ENCODE peak calls at places on chromosomes 16 and 17, in seven cellular contexts. One of them, this sample, is unnamed.

GRCh38 chr16:4777339-4778049 is 10.5 kb upstream of the ZNF500 start:
- DNase-seq in PC-3: no peak
- DNase-seq in MM.1S: no peak
- DNase-seq in GM23248: no peak
- DNase-seq in SK-N-SH: no peak
- DNase-seq in HCT116: no peak
- DNase-seq in neural progenitor cell: no peak
- DNase-seq in this sample: no peak

GRCh38 chr17:63946440-63947363 is 14.6 kb upstream of the CD79B start:
- DNase-seq in HCT116: peak
- DNase-seq in SK-N-SH: peak
- DNase-seq in GM23248: peak
- DNase-seq in PC-3: peak
- DNase-seq in neural progenitor cell: peak
- DNase-seq in MM.1S: peak
- DNase-seq in this sample: peak

GRCh38 chr17:39887078-39887477 is 19.1 kb downstream of the ZPBP2 start:
- DNase-seq in MM.1S: no peak
- DNase-seq in HCT116: no peak
- DNase-seq in SK-N-SH: no peak
- DNase-seq in GM23248: no peak
- DNase-seq in PC-3: no peak
- DNase-seq in neural progenitor cell: no peak
- DNase-seq in this sample: no peak

GRCh38 chr17:16924701-16925440 is 47.0 kb downstream of the TNFRSF13B start:
- DNase-seq in SK-N-SH: no peak
- DNase-seq in PC-3: no peak
- DNase-seq in GM23248: no peak
- DNase-seq in HCT116: no peak
- DNase-seq in MM.1S: no peak
- DNase-seq in neural progenitor cell: no peak
- DNase-seq in this sample: no peak

GRCh38 chr17:78990349-78991016 is 10.8 kb upstream of the LGALS3BP start:
- DNase-seq in PC-3: no peak
- DNase-seq in neural progenitor cell: no peak
- DNase-seq in GM23248: no peak
- DNase-seq in SK-N-SH: peak
- DNase-seq in HCT116: no peak
- DNase-seq in MM.1S: no peak
- DNase-seq in this sample: no peak

GRCh38 chr16:8928467-8928957 is 35.2 kb downstream of the USP7 start:
- DNase-seq in GM23248: peak
- DNase-seq in MM.1S: no peak
- DNase-seq in PC-3: no peak
- DNase-seq in SK-N-SH: no peak
- DNase-seq in HCT116: no peak
- DNase-seq in neural progenitor cell: no peak
- DNase-seq in this sample: no peak

GRCh38 chr17:59785091-59785799 is 77.8 kb downstream of the VMP1 start:
- DNase-seq in PC-3: peak
- DNase-seq in HCT116: no peak
- DNase-seq in neural progenitor cell: no peak
- DNase-seq in SK-N-SH: no peak
- DNase-seq in MM.1S: no peak
- DNase-seq in GM23248: peak
- DNase-seq in this sample: no peak

GRCh38 chr17:81083125-81083765 is 48.3 kb downstream of the BAIAP2 start:
- DNase-seq in GM23248: no peak
- DNase-seq in MM.1S: no peak
- DNase-seq in PC-3: no peak
- DNase-seq in neural progenitor cell: no peak
- DNase-seq in SK-N-SH: peak
- DNase-seq in HCT116: no peak
- DNase-seq in this sample: no peak

GRCh38 chr17:19336938-19337711 is 25.4 kb downstream of the B9D1 start:
- DNase-seq in HCT116: no peak
- DNase-seq in GM23248: no peak
- DNase-seq in SK-N-SH: no peak
- DNase-seq in PC-3: no peak
- DNase-seq in MM.1S: no peak
- DNase-seq in neural progenitor cell: peak
- DNase-seq in this sample: no peak

GRCh38 chr16:30659507-30660423 is 1.5 kb downstream of the FBRS start:
- DNase-seq in neural progenitor cell: peak
- DNase-seq in GM23248: peak
- DNase-seq in PC-3: no peak
- DNase-seq in HCT116: no peak
- DNase-seq in MM.1S: peak
- DNase-seq in SK-N-SH: peak
- DNase-seq in this sample: peak

GRCh38 chr17:83202002-83203000 is 122.9 kb downstream of the METRNL start:
- DNase-seq in PC-3: no peak
- DNase-seq in MM.1S: no peak
- DNase-seq in neural progenitor cell: no peak
- DNase-seq in HCT116: no peak
- DNase-seq in GM23248: peak
- DNase-seq in SK-N-SH: no peak
- DNase-seq in this sample: no peak

GRCh38 chr17:20987511-20987910 is 55.3 kb downstream of the USP22 start:
- DNase-seq in GM23248: no peak
- DNase-seq in HCT116: no peak
- DNase-seq in SK-N-SH: no peak
- DNase-seq in PC-3: no peak
- DNase-seq in MM.1S: no peak
- DNase-seq in neural progenitor cell: no peak
- DNase-seq in this sample: no peak

GRCh38 chr17:38747385-38748328 is 479 bp downstream of the PCGF2 start:
- DNase-seq in HCT116: no peak
- DNase-seq in SK-N-SH: peak
- DNase-seq in neural progenitor cell: peak
- DNase-seq in PC-3: no peak
- DNase-seq in MM.1S: no peak
- DNase-seq in GM23248: peak
- DNase-seq in this sample: peak

GRCh38 chr17:64212122-64212521 is 50.9 kb downstream of the TEX2 start:
- DNase-seq in SK-N-SH: no peak
- DNase-seq in HCT116: no peak
- DNase-seq in PC-3: no peak
- DNase-seq in MM.1S: no peak
- DNase-seq in GM23248: peak
- DNase-seq in neural progenitor cell: no peak
- DNase-seq in this sample: no peak

GRCh38 chr17:64401244-64401860 is 10.7 kb upstream of the PECAM1 start:
- DNase-seq in neural progenitor cell: no peak
- DNase-seq in MM.1S: no peak
- DNase-seq in GM23248: no peak
- DNase-seq in PC-3: no peak
- DNase-seq in HCT116: no peak
- DNase-seq in SK-N-SH: no peak
- DNase-seq in this sample: no peak

GRCh38 chr16:22191966-22192260 is 14.2 kb upstream of the EEF2K start:
- DNase-seq in SK-N-SH: no peak
- DNase-seq in MM.1S: no peak
- DNase-seq in HCT116: no peak
- DNase-seq in GM23248: peak
- DNase-seq in PC-3: no peak
- DNase-seq in neural progenitor cell: no peak
- DNase-seq in this sample: peak

GRCh38 chr16:7268182-7268581 is 64.5 kb upstream of the RBFOX1 start:
- DNase-seq in MM.1S: no peak
- DNase-seq in neural progenitor cell: peak
- DNase-seq in HCT116: no peak
- DNase-seq in PC-3: peak
- DNase-seq in GM23248: peak
- DNase-seq in SK-N-SH: peak
- DNase-seq in this sample: peak

GRCh38 chr17:77892469-77893143 is 65.9 kb upstream of the TNRC6C start:
- DNase-seq in neural progenitor cell: peak
- DNase-seq in HCT116: peak
- DNase-seq in SK-N-SH: peak
- DNase-seq in PC-3: peak
- DNase-seq in GM23248: no peak
- DNase-seq in MM.1S: no peak
- DNase-seq in this sample: no peak

GRCh38 chr16:47037746-47038458 is 64.4 kb upstream of the DNAJA2 start:
- DNase-seq in PC-3: peak
- DNase-seq in MM.1S: peak
- DNase-seq in neural progenitor cell: peak
- DNase-seq in GM23248: peak
- DNase-seq in SK-N-SH: peak
- DNase-seq in HCT116: peak
- DNase-seq in this sample: peak

GRCh38 chr17:4173771-4174170 is 30.8 kb downstream of the CYB5D2 start:
- DNase-seq in neural progenitor cell: no peak
- DNase-seq in SK-N-SH: no peak
- DNase-seq in MM.1S: no peak
- DNase-seq in PC-3: no peak
- DNase-seq in GM23248: no peak
- DNase-seq in HCT116: no peak
- DNase-seq in this sample: no peak

GRCh38 chr17:3603119-3603869 is 5.9 kb downstream of the TRPV1 start:
- DNase-seq in GM23248: peak
- DNase-seq in HCT116: no peak
- DNase-seq in neural progenitor cell: no peak
- DNase-seq in SK-N-SH: no peak
- DNase-seq in PC-3: peak
- DNase-seq in MM.1S: no peak
- DNase-seq in this sample: no peak

GRCh38 chr17:36918260-36918691 is 19.0 kb upstream of the LHX1 start:
- DNase-seq in MM.1S: no peak
- DNase-seq in PC-3: no peak
- DNase-seq in neural progenitor cell: peak
- DNase-seq in SK-N-SH: no peak
- DNase-seq in GM23248: peak
- DNase-seq in HCT116: peak
- DNase-seq in this sample: no peak

GRCh38 chr16:27189335-27189972 is 13.9 kb upstream of the KDM8 start:
- DNase-seq in HCT116: no peak
- DNase-seq in PC-3: no peak
- DNase-seq in GM23248: no peak
- DNase-seq in MM.1S: peak
- DNase-seq in neural progenitor cell: peak
- DNase-seq in SK-N-SH: no peak
- DNase-seq in this sample: no peak

GRCh38 chr17:83180264-83180995 is 101.0 kb downstream of the METRNL start:
- DNase-seq in GM23248: no peak
- DNase-seq in neural progenitor cell: no peak
- DNase-seq in SK-N-SH: no peak
- DNase-seq in MM.1S: no peak
- DNase-seq in HCT116: no peak
- DNase-seq in PC-3: no peak
- DNase-seq in this sample: no peak

GRCh38 chr16:67405336-67405735 is 10.9 kb downstream of the ZDHHC1 start:
- DNase-seq in MM.1S: no peak
- DNase-seq in SK-N-SH: no peak
- DNase-seq in HCT116: no peak
- DNase-seq in PC-3: no peak
- DNase-seq in GM23248: no peak
- DNase-seq in neural progenitor cell: no peak
- DNase-seq in this sample: no peak

GRCh38 chr16:67407176-67407787 is 9.0 kb downstream of the ZDHHC1 start:
- DNase-seq in neural progenitor cell: no peak
- DNase-seq in SK-N-SH: peak
- DNase-seq in MM.1S: no peak
- DNase-seq in GM23248: peak
- DNase-seq in PC-3: no peak
- DNase-seq in HCT116: no peak
- DNase-seq in this sample: no peak

GRCh38 chr16:67406628-67407027 is 9.6 kb downstream of the ZDHHC1 start:
- DNase-seq in GM23248: peak
- DNase-seq in neural progenitor cell: no peak
- DNase-seq in MM.1S: no peak
- DNase-seq in HCT116: no peak
- DNase-seq in SK-N-SH: peak
- DNase-seq in PC-3: peak
- DNase-seq in this sample: no peak

GRCh38 chr16:67404740-67405226 is 11.5 kb upstream of the TPPP3 start:
- DNase-seq in neural progenitor cell: no peak
- DNase-seq in SK-N-SH: no peak
- DNase-seq in MM.1S: no peak
- DNase-seq in PC-3: peak
- DNase-seq in HCT116: peak
- DNase-seq in GM23248: no peak
- DNase-seq in this sample: no peak

DNA sequence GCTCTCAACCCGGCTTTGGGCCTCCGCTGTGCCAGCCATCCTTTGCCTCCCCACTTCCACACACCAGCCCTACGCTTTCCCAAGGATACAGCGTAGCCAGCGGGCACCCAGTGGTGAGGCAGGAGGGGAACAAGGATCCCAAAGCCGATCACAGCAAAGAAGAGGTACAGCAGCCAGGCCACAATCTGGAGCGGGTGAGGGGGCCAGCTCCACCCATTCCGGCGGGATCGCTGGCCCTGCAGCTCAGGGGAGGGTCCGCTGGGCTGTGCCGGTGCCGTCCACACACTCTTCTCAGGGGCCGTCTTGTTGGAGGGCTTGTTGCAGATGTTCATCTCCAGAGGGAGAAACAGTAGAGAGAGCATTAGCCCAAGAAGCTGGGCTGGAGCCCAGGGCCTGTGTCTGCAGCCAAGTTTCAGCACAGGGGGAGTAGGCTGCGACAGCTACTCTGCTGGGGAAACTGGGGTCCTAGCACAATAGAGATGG is 10.1 kb downstream of the ZDHHC1 start:
- DNase-seq in PC-3: no peak
- DNase-seq in neural progenitor cell: no peak
- DNase-seq in GM23248: peak
- DNase-seq in MM.1S: no peak
- DNase-seq in SK-N-SH: no peak
- DNase-seq in HCT116: no peak
- DNase-seq in this sample: no peak
- H3K4me2 ChIP-seq in PC-3: no peak
- H3K4me2 ChIP-seq in neural progenitor cell: no peak
- H3K4me2 ChIP-seq in GM23248: peak
- H3K4me2 ChIP-seq in MM.1S: no peak
- H3K4me2 ChIP-seq in SK-N-SH: peak
- H3K4me2 ChIP-seq in HCT116: no peak
- H3K4me2 ChIP-seq in this sample: no peak

GRCh38 chr17:12395733-12396354 is 269.8 kb upstream of the MYOCD start:
- DNase-seq in MM.1S: no peak
- DNase-seq in PC-3: peak
- DNase-seq in GM23248: peak
- DNase-seq in HCT116: peak
- DNase-seq in neural progenitor cell: peak
- DNase-seq in SK-N-SH: peak
- DNase-seq in this sample: peak
- TF ChIP-seq EZH2phosphoT487 in MM.1S: no peak
- TF ChIP-seq EZH2phosphoT487 in PC-3: no peak
- TF ChIP-seq EZH2phosphoT487 in GM23248: no peak
- TF ChIP-seq EZH2phosphoT487 in HCT116: no peak
- TF ChIP-seq EZH2phosphoT487 in neural progenitor cell: no peak
- TF ChIP-seq EZH2phosphoT487 in SK-N-SH: no peak
- TF ChIP-seq EZH2phosphoT487 in this sample: no peak

GRCh38 chr17:18141210-18141803 is 32.8 kb downstream of the MYO15A start:
- DNase-seq in GM23248: peak
- DNase-seq in MM.1S: peak
- DNase-seq in neural progenitor cell: peak
- DNase-seq in HCT116: no peak
- DNase-seq in PC-3: peak
- DNase-seq in SK-N-SH: peak
- DNase-seq in this sample: peak
- H3K4me2 ChIP-seq in GM23248: no peak
- H3K4me2 ChIP-seq in MM.1S: no peak
- H3K4me2 ChIP-seq in neural progenitor cell: no peak
- H3K4me2 ChIP-seq in HCT116: peak
- H3K4me2 ChIP-seq in PC-3: no peak
- H3K4me2 ChIP-seq in SK-N-SH: no peak
- H3K4me2 ChIP-seq in this sample: no peak

GRCh38 chr17:10463402-10463801 is 6.0 kb downstream of the MYH4 start:
- DNase-seq in PC-3: no peak
- DNase-seq in GM23248: no peak
- DNase-seq in neural progenitor cell: no peak
- DNase-seq in HCT116: no peak
- DNase-seq in SK-N-SH: no peak
- DNase-seq in MM.1S: no peak
- DNase-seq in this sample: peak
- TF ChIP-seq EZH2phosphoT487 in PC-3: no peak
- TF ChIP-seq EZH2phosphoT487 in GM23248: no peak
- TF ChIP-seq EZH2phosphoT487 in neural progenitor cell: no peak
- TF ChIP-seq EZH2phosphoT487 in HCT116: no peak
- TF ChIP-seq EZH2phosphoT487 in SK-N-SH: no peak
- TF ChIP-seq EZH2phosphoT487 in MM.1S: no peak
- TF ChIP-seq EZH2phosphoT487 in this sample: no peak

This sample was measured in OCI-LY7.